ENCODE peak calls at places on chromosomes 7 and 10, in seven cellular contexts. C, V, W, H, Q, Y and J are unnamed samples.

GRCh38 chr10:113021268-113022028 is 71.4 kb downstream of the TCF7L2 start:
- DNase-seq in W (no peak), C (peak), V (no peak), Y (no peak), Q (peak), H (peak), J (peak)

GRCh38 chr10:69124558-69125121 is 662 bp downstream of the VPS26A start:
- DNase-seq in H (peak), Q (peak), W (no peak), C (peak), V (peak), Y (peak), J (no peak)

GRCh38 chr10:76547352-76547972 is 1090.1 kb downstream of the KCNMA1 start:
- DNase-seq in C (peak), W (peak), H (peak), V (peak), Q (peak), Y (peak), J (peak)

GRCh38 chr7:128168667-128169210 is 72.3 kb upstream of the LEP start:
- DNase-seq in Y (no peak), V (no peak), Q (no peak), H (no peak), W (no peak), C (peak), J (no peak)

GRCh38 chr7:92685146-92686042 is 95.2 kb upstream of the FAM133B start:
- DNase-seq in V (no peak), Y (no peak), H (no peak), Q (peak), W (no peak), C (no peak), J (no peak)

GRCh38 chr10:77820349-77820748 is 106.2 kb downstream of the DLG5 start:
- DNase-seq in W (no peak), Y (no peak), C (no peak), H (no peak), V (no peak), Q (no peak), J (no peak)

GRCh38 chr10:112721080-112721698 is 228.9 kb upstream of the TCF7L2 start:
- DNase-seq in V (peak), Q (peak), C (peak), H (no peak), W (no peak), Y (no peak), J (no peak)

GRCh38 chr7:94511763-94512162 is 2.2 kb downstream of the CASD1 start:
- DNase-seq in Q (no peak), W (no peak), V (no peak), Y (no peak), C (no peak), H (no peak), J (no peak)

GRCh38 chr10:113753020-113753692 is 1.7 kb downstream of the PLEKHS1 start:
- DNase-seq in V (no peak), Y (no peak), W (no peak), C (no peak), H (no peak), Q (peak), J (no peak)

GRCh38 chr10:80458263-80458625 is 4.1 kb downstream of the TSPAN14 start:
- DNase-seq in V (no peak), C (no peak), H (no peak), Y (no peak), W (no peak), Q (no peak), J (no peak)

GRCh38 chr10:113368660-113369059 is 184.2 kb upstream of the HABP2 start:
- DNase-seq in Y (no peak), H (no peak), C (no peak), Q (no peak), V (no peak), W (no peak), J (no peak)

GRCh38 chr7:143279186-143280098 is 5.3 kb upstream of the TMEM139 start:
- DNase-seq in Q (peak), C (no peak), Y (no peak), W (no peak), H (no peak), V (no peak), J (no peak)
- H3K27ac ChIP-seq in Q (peak), C (peak), Y (peak), W (peak), H (peak), V (no peak), J (peak)

GRCh38 chr7:33325754-33326484 is 196.6 kb downstream of the BBS9 start:
- DNase-seq in H (no peak), W (no peak), Y (no peak), C (no peak), Q (no peak), V (no peak), J (no peak)

GRCh38 chr7:33326485-33326848 is 197.1 kb downstream of the BBS9 start:
- DNase-seq in Q (no peak), H (no peak), V (no peak), C (no peak), Y (peak), W (no peak), J (no peak)

DNA sequence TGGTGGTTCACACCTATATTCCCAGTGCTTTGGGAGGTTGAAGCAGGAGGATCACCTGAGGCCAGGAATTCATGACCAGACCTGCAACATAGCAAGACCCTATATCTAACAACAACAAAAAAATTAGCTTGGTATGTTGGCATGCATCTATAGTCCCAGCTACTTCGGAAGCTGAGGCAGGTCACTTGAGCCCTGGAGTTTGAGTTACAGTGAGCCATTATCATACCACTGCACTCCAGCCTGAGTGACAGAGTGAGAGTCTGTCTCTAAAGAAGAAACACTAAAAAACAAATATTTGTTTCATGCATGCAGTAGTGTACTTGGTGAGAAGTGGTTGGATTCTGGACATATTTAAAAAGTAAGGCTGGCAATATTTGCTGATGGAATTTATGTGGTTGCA is 198.1 kb downstream of the BBS9 start:
- DNase-seq in W (no peak), Q (no peak), H (no peak), C (no peak), V (no peak), Y (no peak), J (no peak)
- H3K27ac ChIP-seq in W (no peak), Q (no peak), H (no peak), C (no peak), V (no peak), Y (no peak), J (no peak)

GRCh38 chr10:31701546-31701945 is 227.1 kb downstream of the ARHGAP12 start:
- DNase-seq in Q (no peak), H (no peak), Y (no peak), V (no peak), W (no peak), C (no peak), J (no peak)
- H3K27ac ChIP-seq in Q (peak), H (peak), Y (peak), V (no peak), W (peak), C (no peak), J (peak)

GRCh38 chr7:116653646-116654045 is 18.4 kb upstream of the MET start:
- DNase-seq in C (no peak), V (no peak), Y (no peak), H (no peak), W (no peak), Q (no peak), J (no peak)
- H3K27ac ChIP-seq in C (no peak), V (no peak), Y (no peak), H (no peak), W (no peak), Q (no peak), J (no peak)

GRCh38 chr7:75967573-75967997 is 26.8 kb downstream of the TMEM120A start:
- DNase-seq in H (no peak), Q (no peak), C (no peak), W (no peak), V (no peak), Y (no peak), J (no peak)

GRCh38 chr7:75968012-75968411 is 26.4 kb downstream of the TMEM120A start:
- DNase-seq in V (no peak), W (no peak), C (no peak), Y (no peak), H (no peak), Q (no peak), J (no peak)

GRCh38 chr7:75969182-75969581 is 25.2 kb downstream of the TMEM120A start:
- DNase-seq in Y (no peak), Q (no peak), V (no peak), C (no peak), H (no peak), W (no peak), J (no peak)

GRCh38 chr7:75969704-75970498 is 24.5 kb downstream of the TMEM120A start:
- DNase-seq in Q (no peak), W (no peak), V (no peak), H (no peak), C (no peak), Y (no peak), J (no peak)

GRCh38 chr7:75968561-75969001 is 25.8 kb downstream of the TMEM120A start:
- DNase-seq in W (no peak), H (peak), Q (no peak), Y (no peak), V (no peak), C (no peak), J (peak)
- H3K27ac ChIP-seq in W (peak), H (peak), Q (peak), Y (peak), V (no peak), C (no peak), J (peak)

DNA sequence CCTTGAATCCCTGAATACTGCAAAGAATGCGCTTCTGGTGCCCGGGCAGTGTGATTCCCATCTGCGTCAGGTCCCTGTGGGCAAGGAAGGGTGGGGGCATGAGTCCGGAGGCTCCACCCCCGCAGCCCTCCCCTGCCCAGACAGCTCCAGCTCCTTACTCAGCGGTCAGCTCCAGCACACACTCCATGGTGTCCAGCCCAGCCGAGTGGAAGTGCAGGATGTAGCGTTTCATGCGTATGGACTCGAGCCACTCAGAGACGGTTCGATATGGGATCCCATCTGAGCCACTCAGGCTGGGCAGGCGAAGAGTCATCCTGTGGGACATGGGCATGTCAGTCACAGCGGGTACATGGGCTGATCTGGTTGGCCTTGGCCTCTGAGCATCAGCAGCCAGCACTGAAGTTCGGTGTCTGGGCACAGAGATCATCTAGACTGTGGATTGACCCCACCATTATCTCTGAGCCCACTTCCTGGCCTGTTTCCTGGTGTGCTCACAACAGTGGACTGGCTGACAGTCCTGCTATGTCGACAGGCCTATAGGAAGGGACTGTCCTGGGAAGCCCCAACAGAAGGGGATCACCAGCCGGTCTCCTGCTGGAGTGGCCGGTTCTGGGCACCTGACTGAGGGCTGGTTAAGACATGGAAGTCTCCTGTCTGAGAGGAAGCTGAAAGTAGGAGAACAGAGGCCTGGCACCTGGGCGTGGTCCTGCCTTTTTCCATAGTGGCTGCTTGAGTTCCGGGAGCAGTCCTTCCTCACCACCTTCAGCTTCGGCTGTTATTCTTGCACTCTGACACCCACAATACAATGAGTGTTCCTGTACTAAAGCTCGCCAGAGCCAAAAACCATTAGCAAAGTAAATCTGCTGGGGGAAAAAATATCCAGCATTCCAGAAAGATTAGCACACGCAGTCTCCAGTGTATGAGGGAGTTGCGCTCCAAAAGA is 10.6 kb downstream of the ZYX start:
- DNase-seq in Y (no peak), H (no peak), Q (peak), V (no peak), C (no peak), W (peak), J (no peak)
- H3K27ac ChIP-seq in Y (peak), H (no peak), Q (peak), V (no peak), C (peak), W (peak), J (peak)

GRCh38 chr10:125000366-125001312 is 58.7 kb downstream of the ZRANB1 start:
- DNase-seq in Y (peak), W (no peak), Q (no peak), C (peak), V (no peak), H (peak), J (no peak)
- H3K27ac ChIP-seq in Y (peak), W (peak), Q (peak), C (no peak), V (no peak), H (peak), J (peak)

GRCh38 chr10:24825551-24825950 is 101.9 kb upstream of the ARHGAP21 start:
- DNase-seq in Y (no peak), V (no peak), W (no peak), C (no peak), Q (peak), H (no peak), J (no peak)

GRCh38 chr10:24824124-24824523 is 100.4 kb upstream of the ARHGAP21 start:
- DNase-seq in Q (no peak), V (no peak), H (no peak), Y (no peak), C (no peak), W (no peak), J (no peak)

GRCh38 chr10:24822557-24822956 is 98.9 kb upstream of the ARHGAP21 start:
- DNase-seq in C (no peak), H (no peak), W (no peak), V (no peak), Q (no peak), Y (no peak), J (no peak)

GRCh38 chr10:24824536-24824935 is 100.8 kb upstream of the ARHGAP21 start:
- DNase-seq in Q (no peak), C (no peak), V (no peak), Y (no peak), W (no peak), H (no peak), J (no peak)

DNA sequence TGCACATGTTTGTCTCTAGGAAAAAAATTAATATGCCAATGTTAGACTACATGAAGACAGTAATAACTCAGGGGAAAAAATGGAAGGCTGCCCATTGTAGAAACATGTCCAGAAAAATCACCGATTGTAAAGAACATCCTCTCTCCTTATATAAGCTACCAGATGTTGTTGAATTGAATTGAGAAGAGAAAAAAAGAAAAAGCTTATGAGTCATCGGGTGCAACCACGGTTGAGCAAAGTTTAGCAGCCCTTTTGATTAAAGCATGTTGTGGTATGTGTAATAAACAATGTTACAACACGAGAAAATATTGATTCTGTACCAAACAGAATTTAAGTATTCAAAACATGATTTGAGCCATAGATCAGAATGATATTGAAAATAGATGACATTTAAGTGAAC is 102.3 kb upstream of the ARHGAP21 start:
- DNase-seq in V (no peak), Q (peak), H (no peak), Y (no peak), W (no peak), C (no peak), J (no peak)
- H3K27ac ChIP-seq in V (no peak), Q (no peak), H (no peak), Y (no peak), W (no peak), C (no peak), J (no peak)

GRCh38 chr7:6172331-6173295 is 99.8 kb downstream of the CYTH3 start:
- DNase-seq in W (no peak), Q (no peak), Y (no peak), C (no peak), V (no peak), H (peak), J (no peak)
- H3K27ac ChIP-seq in W (no peak), Q (no peak), Y (no peak), C (no peak), V (no peak), H (no peak), J (no peak)